ENCODE peak calls at places on chromosomes 5 and 9, in six cellular contexts. U, H, Q, P, I and T are unnamed samples.

GRCh38 chr5:136249678-136250266 is 56.8 kb upstream of the SMIM32 start:
- DNase-seq in P (peak), Q (no peak), H (peak), U (peak), I (peak), T (peak)

GRCh38 chr5:158451203-158451982 is 592.4 kb upstream of the CLINT1 start:
- DNase-seq in P (no peak), I (no peak), Q (no peak), H (no peak), U (no peak), T (peak)

GRCh38 chr9:126953089-126953809 is 38.7 kb downstream of the RALGPS1 start:
- DNase-seq in H (no peak), I (no peak), Q (no peak), U (no peak), P (no peak), T (no peak)

GRCh38 chr9:101566904-101567724 is 27.7 kb downstream of the PPP3R2 start:
- DNase-seq in U (no peak), I (peak), Q (no peak), P (peak), H (peak), T (no peak)

GRCh38 chr9:90838098-90838497 is 36.5 kb downstream of the SYK start:
- DNase-seq in U (no peak), P (no peak), I (no peak), H (no peak), Q (no peak), T (no peak)

GRCh38 chr9:86766912-86767311 is 180.4 kb downstream of the GAS1 start:
- DNase-seq in I (peak), H (peak), P (no peak), Q (no peak), U (peak), T (no peak)

GRCh38 chr9:109083813-109084405 is 35.8 kb downstream of the TMEM245 start:
- DNase-seq in P (no peak), Q (no peak), U (no peak), H (no peak), I (no peak), T (no peak)

GRCh38 chr5:11584008-11584407 is 320.2 kb downstream of the CTNND2 start:
- DNase-seq in Q (no peak), I (no peak), U (no peak), P (no peak), H (no peak), T (no peak)

GRCh38 chr5:124527220-124527991 is 219.0 kb downstream of the ZNF608 start:
- DNase-seq in U (no peak), P (no peak), Q (no peak), H (no peak), I (peak), T (no peak)

GRCh38 chr5:174273325-174273724 is 227.8 kb downstream of the NSG2 start:
- DNase-seq in P (no peak), Q (peak), I (no peak), H (no peak), U (no peak), T (no peak)

GRCh38 chr5:154779105-154779504 is 23.9 kb downstream of the LARP1 start:
- DNase-seq in H (peak), Q (no peak), I (peak), U (no peak), P (no peak), T (no peak)

GRCh38 chr5:53246042-53246836 is 136.7 kb upstream of the MOCS2 start:
- DNase-seq in I (no peak), U (no peak), H (no peak), P (peak), Q (no peak), T (no peak)

GRCh38 chr5:168218746-168219145 is 72.7 kb upstream of the WWC1 start:
- DNase-seq in U (no peak), H (no peak), P (no peak), Q (no peak), I (no peak), T (no peak)

GRCh38 chr5:125202353-125202752 is 455.9 kb upstream of the ZNF608 start:
- DNase-seq in P (no peak), U (no peak), I (no peak), H (no peak), Q (no peak), T (no peak)

GRCh38 chr5:115402822-115403577 is 106.5 kb upstream of the CCDC112 start:
- DNase-seq in H (no peak), P (no peak), U (no peak), I (no peak), Q (no peak), T (no peak)

GRCh38 chr5:93371893-93372292 is 209.1 kb downstream of the NR2F1-AS1 start:
- DNase-seq in H (no peak), I (no peak), Q (no peak), U (no peak), P (no peak), T (no peak)

GRCh38 chr5:83924891-83925290 is 204.2 kb upstream of the HAPLN1 start:
- DNase-seq in I (no peak), P (no peak), U (no peak), Q (no peak), H (no peak), T (no peak)

GRCh38 chr5:140118294-140118936 is 4.5 kb downstream of the PURA start:
- DNase-seq in I (no peak), U (no peak), Q (no peak), P (no peak), H (no peak), T (no peak)

GRCh38 chr5:72648511-72648910 is 141.3 kb upstream of the ZNF366 start:
- DNase-seq in P (no peak), U (no peak), Q (no peak), H (no peak), I (no peak), T (no peak)

GRCh38 chr5:68839019-68839552 is 254.7 kb upstream of the SLC30A5 start:
- DNase-seq in H (no peak), Q (no peak), U (no peak), I (no peak), P (no peak), T (no peak)

GRCh38 chr5:142428036-142428772 is 103.4 kb upstream of the SPRY4 start:
- DNase-seq in U (no peak), H (no peak), I (no peak), Q (no peak), P (no peak), T (no peak)

GRCh38 chr5:36459191-36460135 is 146.9 kb upstream of the SLC1A3 start:
- DNase-seq in P (peak), Q (peak), I (peak), H (peak), U (no peak), T (no peak)

GRCh38 chr5:132471944-132472343 is 18.6 kb downstream of the IRF1 start:
- DNase-seq in H (no peak), Q (no peak), P (no peak), U (no peak), I (no peak), T (no peak)

GRCh38 chr5:80097516-80097915 is 62.4 kb downstream of the THBS4 start:
- DNase-seq in P (no peak), H (no peak), I (no peak), Q (no peak), U (no peak), T (no peak)

GRCh38 chr9:36207546-36208012 is 16.9 kb downstream of the CLTA start:
- DNase-seq in U (no peak), P (no peak), I (peak), H (no peak), Q (no peak), T (no peak)

GRCh38 chr5:148913985-148914421 is 87.6 kb downstream of the ADRB2 start:
- DNase-seq in I (peak), Q (no peak), U (peak), H (no peak), P (no peak), T (no peak)

GRCh38 chr5:148969291-148969690 is 93.6 kb downstream of the SH3TC2 start:
- DNase-seq in Q (no peak), P (no peak), H (no peak), U (no peak), I (no peak), T (no peak)

GRCh38 chr5:78530342-78531096 is 118.1 kb downstream of the LHFPL2 start:
- DNase-seq in P (peak), I (no peak), U (no peak), Q (no peak), H (no peak), T (no peak)

GRCh38 chr5:10264569-10264968 is 14.5 kb downstream of the CCT5 start:
- DNase-seq in Q (no peak), P (no peak), U (no peak), I (no peak), H (no peak), T (no peak)

GRCh38 chr5:140076142-140076541 is 33.0 kb upstream of the NRG2 start:
- DNase-seq in U (no peak), P (no peak), Q (no peak), H (no peak), I (no peak), T (no peak)

GRCh38 chr5:122703214-122703613 is 71.7 kb upstream of the SNX2 start:
- DNase-seq in I (no peak), H (no peak), U (no peak), P (no peak), Q (no peak), T (no peak)

GRCh38 chr9:76697554-76697953 is 66.7 kb upstream of the PCA3 start:
- DNase-seq in Q (no peak), P (no peak), U (no peak), I (no peak), H (no peak), T (no peak)
- TF ChIP-seq SIN3A in Q (no peak), P (no peak), U (no peak), I (no peak), H (no peak), T (no peak)

DNA sequence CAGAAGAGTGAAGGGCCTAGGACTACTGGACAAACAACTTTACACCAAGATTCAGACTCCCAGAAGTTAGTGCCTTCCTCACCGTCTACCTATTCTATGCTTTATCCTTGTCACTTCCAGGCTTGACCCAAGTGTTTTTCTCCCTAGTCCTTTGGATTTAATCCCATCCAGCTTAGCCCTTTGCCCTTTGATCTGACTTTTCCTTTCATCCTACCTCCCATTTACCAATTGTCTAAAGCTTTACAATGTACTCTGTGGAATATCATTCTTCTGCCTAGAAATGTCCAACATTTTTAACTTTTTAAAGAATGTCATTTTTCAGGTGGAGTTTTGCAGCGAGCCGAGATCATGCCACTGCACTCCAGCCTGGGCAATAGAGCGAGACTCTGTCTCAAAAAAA is 292.1 kb downstream of the EPB41L4A start:
- DNase-seq in I (no peak), Q (no peak), H (no peak), P (no peak), U (no peak), T (no peak)
- H3K4me2 ChIP-seq in I (no peak), Q (no peak), H (no peak), P (no peak), U (no peak), T (no peak)

GRCh38 chr9:128169925-128170324 is 9.9 kb downstream of the BBLN start:
- DNase-seq in P (no peak), I (no peak), U (no peak), Q (no peak), H (no peak), T (no peak)
- TF ChIP-seq SIN3A in P (no peak), I (no peak), U (no peak), Q (no peak), H (no peak), T (no peak)

DNA sequence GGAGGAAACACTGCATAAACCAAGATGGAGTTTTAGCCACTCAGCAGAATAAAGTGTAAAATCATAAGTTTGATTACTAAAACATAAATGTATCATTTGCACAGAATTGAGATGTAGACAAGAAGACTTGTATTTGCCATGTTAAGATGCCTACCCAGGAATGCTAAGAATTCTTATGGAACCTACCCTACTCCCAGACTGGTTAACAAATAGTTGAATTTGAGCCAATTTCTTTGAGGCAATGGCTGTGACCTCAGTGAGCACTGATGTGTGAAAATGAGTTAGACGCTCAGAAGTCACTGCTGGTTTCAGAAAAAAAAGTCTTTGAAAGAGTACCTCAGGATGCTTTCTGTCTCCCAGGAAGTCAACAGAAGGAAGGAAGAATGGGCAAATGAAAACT is 95.6 kb downstream of the ESM1 start:
- DNase-seq in U (no peak), I (no peak), Q (no peak), P (no peak), H (no peak), T (no peak)
- H3K4me2 ChIP-seq in U (no peak), I (no peak), Q (no peak), P (no peak), H (peak), T (no peak)

DNA sequence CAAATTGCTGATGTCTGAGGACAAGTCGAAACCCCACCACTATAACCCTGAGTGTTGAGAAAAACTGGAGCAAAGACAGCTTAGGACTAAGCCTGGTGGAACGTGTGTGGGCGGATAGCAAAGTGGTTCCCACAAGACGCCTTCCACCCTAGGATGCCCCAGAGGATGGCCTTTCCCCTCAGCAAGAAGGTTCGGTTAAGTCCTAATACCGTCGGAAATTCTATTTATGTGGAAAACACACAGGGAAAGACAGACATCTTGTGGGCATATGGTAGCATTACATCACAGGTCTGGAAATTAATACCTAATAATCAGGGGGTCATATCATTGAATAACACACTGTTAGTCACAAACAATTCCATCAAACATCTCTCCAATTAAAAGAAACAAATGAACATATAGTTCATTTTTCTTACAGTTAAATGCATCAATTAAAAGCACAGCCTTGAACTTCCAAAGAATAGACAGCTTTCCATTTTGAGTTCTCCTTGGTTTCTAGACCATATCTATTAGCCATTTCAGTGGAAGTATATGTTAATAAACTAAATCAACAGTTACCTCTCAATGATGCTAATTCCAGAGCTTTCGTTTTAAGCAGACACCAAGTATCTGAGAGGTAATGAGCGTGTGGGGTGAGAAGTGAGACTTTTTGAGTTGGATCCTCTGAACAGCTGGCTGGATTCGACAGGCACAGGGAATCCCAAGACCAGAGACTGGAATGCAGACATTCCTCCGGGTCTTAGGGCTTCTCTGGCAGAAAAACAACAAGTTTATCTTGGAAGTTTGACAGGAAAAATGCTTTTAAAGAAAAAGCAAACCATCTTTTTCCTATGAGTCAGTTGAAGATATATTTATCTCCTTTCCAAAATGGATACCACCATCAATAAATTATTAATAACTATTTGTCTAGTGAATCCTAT is 2.9 kb upstream of the ICE1 start:
- DNase-seq in Q (no peak), P (peak), I (peak), H (peak), U (no peak), T (peak)
- TF ChIP-seq SIN3A in Q (no peak), P (no peak), I (no peak), H (no peak), U (no peak), T (no peak)

GRCh38 chr9:132982508-132982907 is 4.0 kb downstream of the GFI1B start:
- DNase-seq in P (no peak), U (no peak), I (no peak), H (no peak), Q (no peak), T (no peak)
- H3K4me2 ChIP-seq in P (peak), U (no peak), I (peak), H (no peak), Q (no peak), T (no peak)

GRCh38 chr9:135879237-135879601 is 28.1 kb downstream of the CAMSAP1 start:
- DNase-seq in I (no peak), H (no peak), P (no peak), U (no peak), Q (no peak), T (no peak)

GRCh38 chr9:135878528-135879236 is 28.7 kb downstream of the CAMSAP1 start:
- DNase-seq in Q (no peak), U (no peak), P (no peak), I (no peak), H (no peak), T (no peak)

GRCh38 chr9:135876936-135877335 is 30.4 kb downstream of the CAMSAP1 start:
- DNase-seq in P (no peak), H (no peak), U (no peak), Q (no peak), I (no peak), T (no peak)

GRCh38 chr9:135877776-135878527 is 29.4 kb downstream of the CAMSAP1 start:
- DNase-seq in Q (no peak), P (no peak), I (no peak), U (no peak), H (no peak), T (no peak)

GRCh38 chr9:135874859-135875258 is 32.5 kb downstream of the CAMSAP1 start:
- DNase-seq in U (no peak), I (no peak), Q (no peak), P (no peak), H (no peak), T (no peak)
- TF ChIP-seq SIN3A in U (no peak), I (no peak), Q (no peak), P (no peak), H (no peak), T (no peak)